ENCODE peak calls at places on chromosomes 1 and 21, in ten cellular contexts. Z, U, Q, F, P, V, H, C, W and E are unnamed samples.
A peak's percentile ranks its signal among the peaks of the same experiment; 100 is the strongest.

GRCh38 chr1:81702903-81703302 is 97.8 kb upstream of the ADGRL2 start:
- DNase-seq in U (no peak), F (no peak), C (no peak), Z (no peak), V (no peak), H (no peak), W (no peak), P (no peak), Q (no peak), E (no peak)

GRCh38 chr1:154591206-154591605 is 16.8 kb downstream of the ADAR start:
- DNase-seq in Q (no peak), C (no peak), P (no peak), H (no peak), V (no peak), Z (no peak), W (no peak), F (no peak), U (no peak), E (no peak)

GRCh38 chr21:44579056-44579832 is 1.2 kb downstream of the KRTAP10-5 start:
- DNase-seq in Z (no peak), C (no peak), P (no peak), V (no peak), W (no peak), H (no peak), U (peak; percentile 11), F (no peak), Q (no peak), E (no peak)

GRCh38 chr1:168391759-168392681 is 111.3 kb downstream of the TBX19 start:
- DNase-seq in C (no peak), U (no peak), Z (no peak), V (no peak), F (no peak), W (no peak), Q (no peak), P (peak; percentile 38), H (peak; percentile 23), E (no peak)

GRCh38 chr1:12014141-12014981 is 4.9 kb upstream of the MIIP start:
- DNase-seq in Z (no peak), P (no peak), W (no peak), U (no peak), Q (no peak), V (no peak), C (no peak), H (no peak), F (no peak), E (no peak)

GRCh38 chr1:169106095-169106920 is at the start of gene ATP1B1:
- DNase-seq in Q (no peak), C (peak; percentile 94), F (peak; percentile 88), W (peak; percentile 82), P (peak; percentile 92), H (peak; percentile 85), U (peak; percentile 85), V (peak; percentile 75), Z (peak; percentile 71), E (no peak)

GRCh38 chr1:8155528-8156186 is 129.5 kb upstream of the ERRFI1 start:
- DNase-seq in F (no peak), Z (no peak), U (no peak), W (no peak), Q (no peak), P (no peak), H (peak; percentile 27), V (no peak), C (no peak), E (no peak)

GRCh38 chr1:89904219-89904980 is 83.6 kb downstream of the LRRC8D start:
- DNase-seq in V (no peak), W (no peak), Q (no peak), Z (no peak), H (no peak), U (no peak), P (no peak), F (no peak), C (no peak), E (no peak)

GRCh38 chr1:190563230-190563629 is 85.6 kb upstream of the BRINP3 start:
- DNase-seq in C (no peak), W (no peak), U (no peak), Q (no peak), H (no peak), Z (no peak), P (no peak), F (no peak), V (no peak), E (no peak)

GRCh38 chr1:1118011-1118892 is 2.4 kb upstream of the C1orf159 start:
- DNase-seq in C (no peak), H (no peak), W (no peak), V (no peak), P (no peak), U (no peak), Q (no peak), Z (no peak), F (peak; percentile 22), E (no peak)

GRCh38 chr1:29782846-29783500 is 546.7 kb downstream of the PTPRU start:
- DNase-seq in Z (no peak), Q (no peak), H (peak; percentile 2), P (no peak), C (no peak), V (no peak), U (no peak), F (no peak), W (no peak), E (no peak)

GRCh38 chr1:117933769-117934168 is 4.2 kb downstream of the WDR3 start:
- DNase-seq in F (no peak), H (no peak), Z (no peak), Q (no peak), C (no peak), U (no peak), W (no peak), P (no peak), V (no peak), E (no peak)

GRCh38 chr1:21313146-21313885 is 23.1 kb upstream of the ECE1 start:
- DNase-seq in C (no peak), F (no peak), P (no peak), Q (no peak), U (no peak), W (no peak), V (no peak), Z (no peak), H (no peak), E (no peak)

GRCh38 chr1:109370712-109371270 is 26.9 kb downstream of the SORT1 start:
- DNase-seq in P (no peak), V (no peak), H (no peak), C (no peak), Z (no peak), F (no peak), U (no peak), Q (peak; percentile 94), W (no peak), E (no peak)

GRCh38 chr1:150696995-150697927 is at the start of gene GOLPH3L:
- DNase-seq in U (peak; percentile 97), Q (peak; percentile 98), H (peak; percentile 98), C (peak; percentile 96), V (peak; percentile 85), F (peak; percentile 73), W (peak; percentile 85), P (peak; percentile 98), Z (peak; percentile 91), E (peak; percentile 99)

GRCh38 chr1:38027201-38028104 is 14.9 kb downstream of the UTP11 start:
- DNase-seq in W (no peak), V (no peak), Z (no peak), C (no peak), F (no peak), H (peak; percentile 87), P (no peak), U (no peak), Q (no peak), E (no peak)

GRCh38 chr21:46226920-46227599 is 1.5 kb downstream of the LSS start:
- DNase-seq in C (no peak), H (peak; percentile 41), Q (no peak), Z (no peak), V (no peak), F (no peak), P (no peak), U (peak; percentile 41), W (no peak), E (peak; percentile 51)

GRCh38 chr1:26700711-26701110 is 4.9 kb downstream of the ARID1A start:
- DNase-seq in H (no peak), P (no peak), V (no peak), Q (no peak), F (no peak), U (no peak), C (no peak), W (no peak), Z (no peak), E (no peak)

GRCh38 chr1:2382621-2383361 is 8.6 kb downstream of the MORN1 start:
- DNase-seq in W (no peak), Q (no peak), C (peak; percentile 81), V (no peak), F (peak; percentile 47), U (peak; percentile 52), Z (no peak), H (no peak), P (peak; percentile 15), E (no peak)

GRCh38 chr1:62082456-62083363 is 111.9 kb upstream of the L1TD1 start:
- DNase-seq in C (peak; percentile 41), Z (peak; percentile 1), H (peak; percentile 6), P (peak; percentile 53), W (no peak), V (peak; percentile 24), U (peak; percentile 55), F (peak; percentile 36), Q (peak; percentile 5), E (no peak)

GRCh38 chr1:214401666-214402065 is 120.7 kb downstream of the SMYD2 start:
- DNase-seq in Q (no peak), Z (no peak), H (no peak), F (no peak), U (no peak), P (no peak), V (no peak), C (no peak), W (no peak), E (no peak)

GRCh38 chr1:243598433-243598832 is 251.6 kb downstream of the AKT3 start:
- DNase-seq in Z (no peak), F (no peak), U (peak; percentile 69), Q (peak; percentile 58), W (no peak), P (no peak), V (no peak), H (no peak), C (no peak), E (no peak)

GRCh38 chr1:30411206-30411605 is 312.2 kb downstream of the MATN1 start:
- DNase-seq in P (no peak), C (no peak), Z (no peak), U (peak; percentile 28), W (no peak), F (no peak), H (peak; percentile 1), Q (no peak), V (no peak), E (no peak)

GRCh38 chr1:54332781-54333585 is 73.2 kb downstream of the SSBP3 start:
- DNase-seq in W (no peak), H (no peak), V (no peak), U (no peak), F (no peak), Z (no peak), Q (no peak), C (peak; percentile 83), P (no peak), E (no peak)

GRCh38 chr1:221462345-221462744 is 279.5 kb downstream of the DUSP10 start:
- DNase-seq in Q (no peak), V (no peak), P (no peak), F (no peak), U (no peak), Z (no peak), C (no peak), H (no peak), W (no peak), E (no peak)

GRCh38 chr21:25080161-25080560 is 527.1 kb downstream of the MRPL39 start:
- DNase-seq in F (no peak), U (no peak), Z (no peak), C (peak; percentile 63), Q (no peak), P (no peak), H (no peak), V (no peak), W (no peak), E (no peak)

GRCh38 chr1:57102957-57103356 is 137.1 kb upstream of the C8B start:
- DNase-seq in F (no peak), Z (no peak), U (no peak), Q (no peak), P (no peak), H (no peak), V (no peak), W (no peak), C (no peak), E (no peak)

GRCh38 chr1:162016616-162017015 is 7.1 kb downstream of the OLFML2B start:
- DNase-seq in P (no peak), Z (no peak), W (no peak), V (no peak), H (no peak), U (no peak), F (no peak), C (no peak), Q (no peak), E (no peak)